ENCODE peak calls at places on chromosomes 4 and X, in four cellular contexts. D, Z, Q and G are unnamed samples.

GRCh38 chr4:6501171-6501570 is 28.8 kb upstream of the PPP2R2C start:
- DNase-seq in D (no peak), Z (no peak), Q (no peak), G (no peak)

GRCh38 chr4:646460-646859 is 21.1 kb downstream of the PDE6B start:
- DNase-seq in Q (no peak), Z (no peak), D (no peak), G (no peak)

GRCh38 chr4:110184124-110184790 is 14.2 kb downstream of the ELOVL6 start:
- DNase-seq in D (no peak), Z (no peak), Q (no peak), G (no peak)

GRCh38 chrX:38293741-38294140 is 33.6 kb downstream of the RPGR start:
- DNase-seq in Q (no peak), D (no peak), Z (no peak), G (no peak)

GRCh38 chrX:121013897-121014455 is 28.4 kb upstream of the CT47A1 start:
- DNase-seq in D (no peak), Z (no peak), Q (no peak), G (no peak)

GRCh38 chr4:168666531-168666930 is 169.7 kb downstream of the PALLD start:
- DNase-seq in Q (no peak), D (no peak), Z (no peak), G (no peak)

GRCh38 chrX:155009994-155010472 is 12.5 kb downstream of the F8 start:
- DNase-seq in Q (no peak), D (no peak), Z (no peak), G (no peak)

GRCh38 chr4:5051210-5051691 is at the start of gene STK32B:
- DNase-seq in Q (no peak), D (no peak), Z (peak; percentile 67), G (peak; percentile 28)

GRCh38 chr4:151331276-151332042 is 6.1 kb upstream of the SH3D19 start:
- DNase-seq in Z (no peak), D (no peak), Q (peak; percentile 47), G (no peak)

GRCh38 chr4:151484396-151485102 is 75.6 kb downstream of the FHIP1A start:
- DNase-seq in D (no peak), Z (no peak), Q (peak; percentile 54), G (no peak)

GRCh38 chrX:22177950-22178349 is 94.8 kb upstream of the CBLL2 start:
- DNase-seq in Z (no peak), Q (no peak), D (no peak), G (no peak)

GRCh38 chr4:110109455-110109854 is 89.0 kb downstream of the ELOVL6 start:
- DNase-seq in D (no peak), Z (no peak), Q (no peak), G (no peak)

GRCh38 chrX:120791013-120791643 is 84.5 kb downstream of the CT47B1 start:
- DNase-seq in D (no peak), Q (peak; percentile 57), Z (no peak), G (no peak)

GRCh38 chrX:37509349-37509748 is 62.1 kb upstream of the LANCL3 start:
- DNase-seq in D (no peak), Q (peak; percentile 21), Z (peak; percentile 6), G (no peak)

GRCh38 chr4:2341261-2341841 is 77.1 kb downstream of the ZFYVE28 start:
- DNase-seq in Q (no peak), Z (no peak), D (no peak), G (peak; percentile 7)

GRCh38 chr4:182291597-182291996 is 48.4 kb downstream of the TENM3 start:
- DNase-seq in Z (no peak), D (no peak), Q (peak; percentile 5), G (no peak)

GRCh38 chr4:54228563-54229501 is at the start of gene PDGFRA:
- DNase-seq in D (no peak), Z (no peak), Q (no peak), G (no peak)

GRCh38 chr4:40316782-40317635 is 18.1 kb upstream of the CHRNA9 start:
- DNase-seq in D (peak; percentile 47), Q (peak; percentile 91), Z (peak; percentile 52), G (peak; percentile 57)

GRCh38 chrX:38919202-38919601 is 117.9 kb downstream of the MID1IP1 start:
- DNase-seq in Q (no peak), D (no peak), Z (no peak), G (no peak)

GRCh38 chrX:18898517-18898916 is 85.4 kb downstream of the PHKA2 start:
- DNase-seq in Q (no peak), Z (no peak), D (no peak), G (no peak)

GRCh38 chr4:3830774-3831528 is 64.8 kb downstream of the ADRA2C start:
- DNase-seq in D (no peak), Z (no peak), Q (no peak), G (no peak)

GRCh38 chr4:629916-630641 is 4.7 kb downstream of the PDE6B start:
- DNase-seq in Z (no peak), D (no peak), Q (no peak), G (no peak)

GRCh38 chr4:147560632-147561031 is 56.6 kb upstream of the TMEM184C start:
- DNase-seq in D (no peak), Z (no peak), Q (no peak), G (no peak)

GRCh38 chr4:120163895-120164294 is 97.2 kb upstream of the MAD2L1 start:
- DNase-seq in Q (no peak), Z (no peak), D (no peak), G (no peak)

GRCh38 chr4:26953361-26953760 is 92.7 kb downstream of the STIM2 start:
- DNase-seq in D (no peak), Z (no peak), Q (no peak), G (no peak)

GRCh38 chrX:33211356-33212254 is at the start of gene DMD:
- DNase-seq in Z (no peak), D (no peak), Q (peak; percentile 48), G (no peak)

GRCh38 chrX:71616672-71617529 is 1.4 kb downstream of the CXCR3 start:
- DNase-seq in Q (no peak), D (no peak), Z (no peak), G (no peak)

GRCh38 chrX:42096262-42096939 is 173.0 kb upstream of the CASK start:
- DNase-seq in Z (no peak), Q (peak; percentile 33), D (no peak), G (no peak)

GRCh38 chr4:87420431-87420830 is 1.9 kb upstream of the NUDT9 start:
- DNase-seq in D (no peak), Q (no peak), Z (no peak), G (no peak)

GRCh38 chr4:56077676-56078075 is 128.9 kb downstream of the CEP135 start:
- DNase-seq in Z (no peak), Q (no peak), D (no peak), G (no peak)

GRCh38 chr4:149498246-149498645 is 317.4 kb downstream of the IQCM start:
- DNase-seq in Q (no peak), D (no peak), Z (no peak), G (no peak)

GRCh38 chr4:8769645-8770517 is 101.8 kb downstream of the HMX1 start:
- DNase-seq in Q (no peak), D (no peak), Z (no peak), G (no peak)

GRCh38 chr4:168691621-168692376 is 194.9 kb downstream of the PALLD start:
- DNase-seq in D (no peak), Z (no peak), Q (no peak), G (no peak)

GRCh38 chr4:56976283-56976877 is 1.0 kb downstream of the NOA1 start:
- DNase-seq in Q (peak; percentile 25), D (no peak), Z (peak; percentile 18), G (peak; percentile 10)